ENCODE peak calls at places on chromosomes 1 and 21, in six cellular contexts. S is endothelial cell, J is RWPE1, O is hepatic stellate cell, M is Right ventricle myocardium superior, X is NCI-H1436. B is an unnamed sample.

GRCh38 chr21:44932366-44933181 is 7.3 kb upstream of the SLX9 start:
- DNase-seq in S (peak), J (no peak), O (peak), M (peak), X (no peak), B (peak)

GRCh38 chr1:66298427-66298826 is 235.5 kb upstream of the SGIP1 start:
- DNase-seq in S (no peak), J (no peak), O (no peak), M (no peak), X (no peak), B (no peak)

GRCh38 chr1:22117238-22117637 is 25.7 kb downstream of the WNT4 start:
- DNase-seq in S (no peak), J (no peak), O (no peak), M (no peak), X (no peak), B (no peak)

GRCh38 chr21:30216041-30216723 is at the start of gene CLDN8:
- DNase-seq in S (no peak), J (no peak), O (no peak), M (no peak), X (no peak), B (no peak)

GRCh38 chr1:20466231-20466630 is 19.8 kb downstream of the CAMK2N1 start:
- DNase-seq in S (no peak), J (no peak), O (no peak), M (no peak), X (no peak), B (no peak)

GRCh38 chr1:50978852-50979781 is 9.1 kb downstream of the CDKN2C start:
- DNase-seq in S (peak), J (no peak), O (no peak), M (no peak), X (no peak), B (peak)

GRCh38 chr1:201748331-201748730 is 80.6 kb upstream of the IPO9 start:
- DNase-seq in S (no peak), J (no peak), O (peak), M (no peak), X (no peak), B (peak)

GRCh38 chr1:201504799-201505504 is 2.0 kb downstream of the CSRP1 start:
- DNase-seq in S (no peak), J (no peak), O (no peak), M (no peak), X (no peak), B (no peak)

GRCh38 chr21:39461419-39461818 is 9.6 kb downstream of the SH3BGR start:
- DNase-seq in S (no peak), J (no peak), O (no peak), M (no peak), X (no peak), B (no peak)

GRCh38 chr21:46226920-46227599 is 1.5 kb downstream of the LSS start:
- DNase-seq in S (no peak), J (peak), O (no peak), M (no peak), X (no peak), B (no peak)

GRCh38 chr1:227330709-227331108 is 12.4 kb upstream of the CDC42BPA start:
- DNase-seq in S (no peak), J (no peak), O (no peak), M (no peak), X (no peak), B (no peak)

GRCh38 chr1:211928993-211929637 is 98.6 kb upstream of the LPGAT1 start:
- DNase-seq in S (no peak), J (peak), O (no peak), M (no peak), X (peak), B (no peak)

GRCh38 chr21:43728467-43729390 is 9.8 kb downstream of the PDXK start:
- DNase-seq in S (peak), J (peak), O (peak), M (peak), X (peak), B (peak)

GRCh38 chr1:93874025-93874651 is 4.9 kb downstream of the DNTTIP2 start:
- DNase-seq in S (no peak), J (peak), O (peak), M (no peak), X (peak), B (peak)

GRCh38 chr21:41640756-41641509 is 125.9 kb downstream of the RIPK4 start:
- DNase-seq in S (no peak), J (peak), O (peak), M (no peak), X (no peak), B (no peak)

GRCh38 chr1:23013657-23014056 is 2.0 kb downstream of the TEX46 start:
- DNase-seq in S (no peak), J (peak), O (no peak), M (no peak), X (peak), B (peak)

GRCh38 chr1:110749960-110750359 is 75.2 kb upstream of the KCNA3 start:
- DNase-seq in S (no peak), J (no peak), O (no peak), M (no peak), X (no peak), B (no peak)

GRCh38 chr1:118928739-118929554 is 59.2 kb downstream of the TBX15 start:
- DNase-seq in S (peak), J (peak), O (no peak), M (no peak), X (no peak), B (peak)

GRCh38 chr1:110370827-110371226 is 20.0 kb downstream of the SLC16A4 start:
- DNase-seq in S (no peak), J (peak), O (peak), M (no peak), X (no peak), B (no peak)

GRCh38 chr21:29342394-29342957 is 43.8 kb downstream of the BACH1 start:
- DNase-seq in S (no peak), J (peak), O (peak), M (peak), X (no peak), B (no peak)

GRCh38 chr1:54372978-54373377 is 33.2 kb downstream of the SSBP3 start:
- DNase-seq in S (no peak), J (no peak), O (no peak), M (no peak), X (no peak), B (no peak)

GRCh38 chr21:38664315-38664714 is 141.4 kb upstream of the ETS2 start:
- DNase-seq in S (no peak), J (no peak), O (no peak), M (no peak), X (no peak), B (no peak)

GRCh38 chr1:216771922-216772321 is 48.7 kb upstream of the ESRRG start:
- DNase-seq in S (no peak), J (no peak), O (no peak), M (no peak), X (no peak), B (no peak)

GRCh38 chr1:33985166-33985565 is 121.3 kb downstream of the HMGB4 start:
- DNase-seq in S (no peak), J (no peak), O (no peak), M (no peak), X (no peak), B (peak)

GRCh38 chr1:41479000-41479807 is 5.3 kb downstream of the EDN2 start:
- DNase-seq in S (no peak), J (no peak), O (peak), M (peak), X (no peak), B (no peak)

GRCh38 chr1:33410091-33410701 is 20.7 kb downstream of the PHC2 start:
- DNase-seq in S (no peak), J (no peak), O (peak), M (no peak), X (no peak), B (peak)

GRCh38 chr21:25422610-25423608 is 184.4 kb downstream of the MRPL39 start:
- DNase-seq in S (no peak), J (no peak), O (no peak), M (no peak), X (no peak), B (no peak)

GRCh38 chr1:153733970-153734369 is 6.1 kb downstream of the INTS3 start:
- DNase-seq in S (no peak), J (no peak), O (no peak), M (no peak), X (no peak), B (no peak)

GRCh38 chr1:38418195-38419030 is 371.8 kb upstream of the POU3F1 start:
- DNase-seq in S (no peak), J (no peak), O (no peak), M (no peak), X (no peak), B (peak)